ENCODE peak calls at places on chromosomes 12 and 14, in eight cellular contexts. R is AG04450, D is ascending aorta, Z is mammary epithelial cell, W is sigmoid colon, Y is hepatocyte, S is HL-60, X is neural progenitor cell. J is an unnamed sample.

GRCh38 chr12:80939231-80939950 is 1.7 kb upstream of the LIN7A start:
- DNase-seq in Y (no peak), S (peak; percentile 87), X (no peak), W (no peak), R (no peak), Z (no peak), D (no peak), J (no peak)

GRCh38 chr12:11862794-11863193 is 207.9 kb upstream of the BCL2L14 start:
- DNase-seq in S (no peak), D (no peak), Z (no peak), W (no peak), Y (no peak), X (no peak), R (no peak), J (no peak)

GRCh38 chr12:121592323-121592722 is 11.5 kb upstream of the KDM2B start:
- DNase-seq in S (no peak), Z (no peak), D (no peak), X (no peak), Y (no peak), R (no peak), W (no peak), J (no peak)

GRCh38 chr14:95255487-95255886 is 64.2 kb downstream of the CLMN start:
- DNase-seq in Y (peak; percentile 86), D (no peak), X (peak; percentile 78), S (peak; percentile 23), R (no peak), Z (peak; percentile 87), W (no peak), J (peak; percentile 53)

GRCh38 chr12:8648598-8649205 is 13.9 kb downstream of the MFAP5 start:
- DNase-seq in S (no peak), D (no peak), R (no peak), X (no peak), Z (no peak), W (no peak), Y (no peak), J (no peak)

GRCh38 chr12:71848212-71848611 is 8.7 kb downstream of the TBC1D15 start:
- DNase-seq in Y (no peak), Z (peak; percentile 35), W (no peak), X (no peak), R (no peak), S (no peak), D (no peak), J (no peak)

GRCh38 chr14:55519473-55520080 is 60.4 kb upstream of the KTN1 start:
- DNase-seq in W (no peak), Z (peak; percentile 36), R (no peak), D (no peak), Y (no peak), X (no peak), S (no peak), J (peak; percentile 40)

GRCh38 chr12:54329756-54330155 is 4.8 kb downstream of the COPZ1 start:
- DNase-seq in D (no peak), S (no peak), X (no peak), W (no peak), R (no peak), Y (no peak), Z (no peak), J (no peak)

GRCh38 chr14:104714066-104714465 is 10.0 kb upstream of the ADSS1 start:
- DNase-seq in Y (no peak), Z (no peak), S (no peak), W (no peak), D (no peak), R (no peak), X (no peak), J (no peak)

GRCh38 chr12:29844667-29845066 is 60.9 kb upstream of the TMTC1 start:
- DNase-seq in Y (no peak), W (no peak), Z (peak; percentile 54), S (no peak), X (no peak), D (no peak), R (no peak), J (no peak)

GRCh38 chr14:48563465-48563864 is 888.1 kb upstream of the MDGA2 start:
- DNase-seq in Z (peak; percentile 86), R (no peak), X (peak; percentile 9), D (no peak), S (no peak), Y (peak; percentile 77), W (no peak), J (peak; percentile 96)

GRCh38 chr14:76647699-76648298 is 113.5 kb upstream of the VASH1 start:
- DNase-seq in S (peak; percentile 1), Y (peak; percentile 84), W (no peak), R (peak; percentile 23), Z (peak; percentile 44), D (no peak), X (peak; percentile 82), J (no peak)

GRCh38 chr12:44672042-44672441 is 204.1 kb downstream of the NELL2 start:
- DNase-seq in Y (no peak), S (no peak), R (no peak), W (no peak), D (no peak), Z (no peak), X (no peak), J (no peak)

GRCh38 chr12:44674866-44675265 is 201.2 kb downstream of the NELL2 start:
- DNase-seq in X (peak; percentile 58), W (no peak), S (no peak), Z (no peak), Y (no peak), R (no peak), D (no peak), J (no peak)

GRCh38 chr12:44677724-44678123 is 198.4 kb downstream of the NELL2 start:
- DNase-seq in X (no peak), W (no peak), Y (no peak), S (no peak), R (no peak), D (no peak), Z (no peak), J (no peak)
- H3K27ac ChIP-seq in X (no peak overlapping the region), W (no peak overlapping the region), Y (no peak overlapping the region), S (no peak overlapping the region), R (no peak overlapping the region), D (no peak overlapping the region), Z (no peak overlapping the region), J (no peak overlapping the region)

DNA sequence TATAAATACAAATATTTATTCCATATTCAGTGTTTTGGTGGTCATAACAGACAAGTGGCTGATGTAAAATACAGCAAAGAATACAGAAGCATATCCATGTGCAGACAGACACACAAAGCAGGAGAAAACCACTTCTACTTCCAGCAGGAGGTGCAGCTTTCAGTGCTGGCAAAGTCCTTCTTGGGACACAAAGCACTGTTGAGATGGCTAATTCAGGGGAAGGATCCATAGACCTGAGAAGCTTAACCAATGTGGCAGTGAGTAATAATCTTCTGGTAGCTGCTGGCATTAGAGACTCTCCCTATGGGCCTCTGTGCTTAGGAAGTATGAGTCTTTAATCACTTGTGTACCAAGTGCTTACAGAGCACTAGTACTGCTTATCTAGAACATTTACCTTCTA is 26.8 kb downstream of the AMN1 start:
- DNase-seq in W (no peak), Z (peak; percentile 45), Y (peak; percentile 10), R (no peak), S (no peak), D (no peak), X (peak; percentile 42), J (peak; percentile 18)
- TF ChIP-seq CTCF in W (no peak), Z (peak; percentile 24), Y (peak; percentile 19), R (peak; percentile 16), S (no peak), D (peak; percentile 25), X (peak; percentile 37), J (peak; percentile 33)

DNA sequence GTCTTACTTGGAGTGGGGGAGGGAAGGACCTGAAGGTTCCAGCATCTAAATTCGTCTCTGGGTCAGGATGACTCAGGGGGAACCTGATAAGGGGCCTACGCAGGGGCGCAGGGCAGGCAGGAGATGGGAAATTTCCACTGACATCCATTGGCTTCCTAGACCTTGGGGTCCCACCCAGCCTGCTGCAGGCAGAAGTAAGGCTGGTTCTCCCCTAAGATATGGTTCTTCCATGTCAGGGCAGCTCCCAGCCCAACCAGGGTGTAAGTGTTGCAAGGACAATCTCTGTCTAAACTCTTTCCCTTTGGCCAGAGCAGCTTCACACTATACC is 2.1 kb upstream of the NDRG2 start:
- DNase-seq in D (no peak), X (no peak), Y (peak; percentile 38), W (no peak), S (no peak), Z (no peak), R (no peak), J (no peak)
- H3K27ac ChIP-seq in D (peak overlapping the region; percentile 84), X (no peak overlapping the region), Y (peak overlapping the region; percentile 82), W (peak overlapping the region; percentile 95), S (no peak overlapping the region), Z (no peak overlapping the region), R (no peak overlapping the region), J (no peak overlapping the region)

GRCh38 chr12:123498126-123498825 is 35.2 kb downstream of the RILPL1 start:
- DNase-seq in R (no peak), D (no peak), Z (no peak), Y (no peak), S (no peak), W (no peak), X (no peak), J (no peak)

GRCh38 chr12:123499332-123499731 is 34.2 kb downstream of the RILPL1 start:
- DNase-seq in X (no peak), Z (no peak), W (no peak), S (no peak), D (no peak), R (no peak), Y (no peak), J (no peak)

GRCh38 chr12:123506843-123507236 is 26.7 kb downstream of the RILPL1 start:
- DNase-seq in R (no peak), W (no peak), S (no peak), D (no peak), X (no peak), Y (no peak), Z (no peak), J (no peak)

GRCh38 chr12:123506059-123506842 is 27.3 kb downstream of the RILPL1 start:
- DNase-seq in X (no peak), Z (no peak), S (no peak), Y (no peak), D (no peak), W (no peak), R (no peak), J (no peak)

GRCh38 chr12:123502163-123502562 is 31.4 kb downstream of the RILPL1 start:
- DNase-seq in D (no peak), X (peak; percentile 91), R (no peak), S (no peak), W (no peak), Y (no peak), Z (no peak), J (no peak)
- TF ChIP-seq CTCF in D (no peak), X (no peak), R (no peak), S (no peak), W (no peak), Y (no peak), Z (no peak), J (no peak)

DNA sequence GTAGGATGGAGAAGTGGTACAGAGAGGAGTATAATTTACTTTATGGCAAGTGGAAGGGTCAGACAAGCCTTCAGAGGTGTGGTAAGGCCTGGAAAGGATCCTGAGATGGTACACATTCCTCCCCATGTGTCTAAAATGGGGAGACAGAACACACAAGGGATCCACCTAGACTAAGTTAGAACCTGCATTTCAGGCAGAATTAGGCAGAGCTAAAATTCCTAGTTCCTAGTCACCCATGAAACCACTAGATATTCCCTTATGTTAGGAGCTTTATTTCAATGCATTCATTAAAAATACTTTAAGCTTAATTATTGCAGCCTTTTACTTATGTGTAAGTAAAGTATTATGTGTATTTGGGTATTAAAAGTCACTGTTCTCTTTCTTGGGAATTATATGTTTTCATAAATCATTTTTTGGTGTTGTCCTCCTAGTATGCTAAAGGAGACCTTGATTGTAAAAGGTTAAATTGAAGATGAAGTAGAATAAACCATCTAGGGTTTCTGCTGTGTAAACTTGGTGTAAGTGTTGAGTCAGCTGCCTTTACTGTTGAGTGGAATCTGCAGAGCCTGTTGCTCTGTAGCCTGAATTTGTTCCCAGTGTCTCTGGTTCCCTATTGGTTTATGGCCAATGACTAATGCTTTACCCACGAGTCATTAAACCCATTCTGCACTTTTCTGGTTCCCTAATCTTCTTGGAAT is 423.2 kb downstream of the ATP23 start:
- DNase-seq in R (peak; percentile 97), Y (peak; percentile 67), W (no peak), S (no peak), Z (peak; percentile 90), D (no peak), X (no peak), J (peak; percentile 95)
- H3K27ac ChIP-seq in R (peak overlapping the region; percentile 85), Y (peak overlapping the region; percentile 22), W (no peak overlapping the region), S (no peak overlapping the region), Z (no peak overlapping the region), D (no peak overlapping the region), X (no peak overlapping the region), J (no peak overlapping the region)

J was measured in foreskin keratinocyte.